ENCODE peak calls at places on chromosomes 12 and 14, in eight cellular contexts. M is GM13977; F is NCI-H1092; R is activated CD4-positive, alpha-beta T cell treated with anti-CD3 and anti-CD28 coated beads, Interleukin-2, amount 50 U/mL, for 1 hour; A is Ammon's horn; C is stimulated activated CD4-positive, alpha-beta T cell treated with anti-CD3 and anti-CD28 coated beads, TNF-alpha, amount 100 ng/mL, for 24 hours; G is kidney tubule cell; Z is heart right ventricle. X is an unnamed sample.

GRCh38 chr14:89911018-89911919 is 43.3 kb downstream of the EFCAB11 start:
- DNase-seq in R (no peak), A (peak), G (peak), Z (no peak), M (no peak), F (no peak), C (no peak), X (peak)

GRCh38 chr12:78120866-78121590 is 290.3 kb downstream of the NAV3 start:
- DNase-seq in A (peak), F (no peak), C (no peak), R (no peak), G (no peak), M (no peak), Z (no peak), X (peak)

GRCh38 chr14:105527381-105528196 is 1.2 kb downstream of the TMEM121 start:
- DNase-seq in Z (no peak), C (peak), R (no peak), F (no peak), M (no peak), A (no peak), G (no peak), X (no peak)

GRCh38 chr12:10409387-10409786 is at the start of gene KLRC4:
- DNase-seq in M (no peak), C (no peak), G (no peak), F (no peak), A (no peak), R (no peak), Z (no peak), X (no peak)

GRCh38 chr14:99575043-99576023 is 28.7 kb downstream of the CCDC85C start:
- DNase-seq in F (peak), C (no peak), A (no peak), Z (no peak), G (peak), R (no peak), M (no peak), X (no peak)

GRCh38 chr12:79983969-79984629 is 49.2 kb upstream of the PPP1R12A start:
- DNase-seq in M (no peak), Z (no peak), C (no peak), R (no peak), G (peak), F (no peak), A (no peak), X (no peak)

GRCh38 chr14:95577067-95577800 is 42.4 kb downstream of the GLRX5 start:
- DNase-seq in F (no peak), C (no peak), R (no peak), A (no peak), M (peak), G (no peak), Z (no peak), X (no peak)

GRCh38 chr12:71838661-71839060 is 898 bp upstream of the TBC1D15 start:
- DNase-seq in M (no peak), A (no peak), F (no peak), R (no peak), G (no peak), C (no peak), Z (no peak), X (no peak)

GRCh38 chr14:85702191-85702590 is 172.2 kb downstream of the FLRT2 start:
- DNase-seq in C (no peak), F (no peak), A (no peak), G (no peak), M (no peak), Z (no peak), R (no peak), X (no peak)

GRCh38 chr12:73867147-73867546 is 670.5 kb upstream of the ATXN7L3B start:
- DNase-seq in Z (no peak), R (no peak), C (no peak), M (no peak), A (no peak), F (no peak), G (no peak), X (no peak)

GRCh38 chr12:62933871-62934798 is 815 bp downstream of the PPM1H start:
- DNase-seq in M (peak), Z (peak), A (peak), R (no peak), C (peak), F (no peak), G (peak), X (peak)

GRCh38 chr12:21169878-21170472 is 39.0 kb downstream of the SLCO1B1 start:
- DNase-seq in M (peak), C (peak), Z (no peak), F (peak), G (peak), A (no peak), R (peak), X (peak)

GRCh38 chr12:3533703-3534386 is 42.8 kb downstream of the PRMT8 start:
- DNase-seq in Z (peak), R (no peak), G (peak), A (no peak), C (no peak), M (no peak), F (peak), X (peak)

X was measured in cerebellar cortex.